ENCODE peak calls at places on chromosomes 12 and 14, in four cellular contexts. One of them, this sample, is unnamed.

GRCh38 chr14:104420990-104421389 is 158.6 kb upstream of the C14orf180 start:
- DNase-seq in esophagus squamous epithelium: no peak
- DNase-seq in HCT116: no peak
- DNase-seq in transverse colon: no peak
- DNase-seq in this sample: no peak

GRCh38 chr12:122021822-122022392 is at the start of gene BCL7A:
- DNase-seq in transverse colon: peak
- DNase-seq in HCT116: peak
- DNase-seq in esophagus squamous epithelium: no peak
- DNase-seq in this sample: peak

GRCh38 chr12:99039367-99040120 is 394.5 kb downstream of the APAF1 start:
- DNase-seq in transverse colon: no peak
- DNase-seq in esophagus squamous epithelium: no peak
- DNase-seq in HCT116: no peak
- DNase-seq in this sample: no peak

GRCh38 chr12:42541965-42542364 is 47.6 kb downstream of the PRICKLE1 start:
- DNase-seq in esophagus squamous epithelium: no peak
- DNase-seq in transverse colon: no peak
- DNase-seq in HCT116: no peak
- DNase-seq in this sample: no peak

GRCh38 chr12:42791399-42791798 is 201.9 kb upstream of the PRICKLE1 start:
- DNase-seq in HCT116: no peak
- DNase-seq in esophagus squamous epithelium: no peak
- DNase-seq in transverse colon: no peak
- DNase-seq in this sample: no peak

GRCh38 chr14:34005901-34006300 is 55.0 kb upstream of the EGLN3 start:
- DNase-seq in transverse colon: no peak
- DNase-seq in HCT116: no peak
- DNase-seq in esophagus squamous epithelium: no peak
- DNase-seq in this sample: no peak

GRCh38 chr12:42625611-42626010 is 36.1 kb upstream of the PRICKLE1 start:
- DNase-seq in transverse colon: no peak
- DNase-seq in esophagus squamous epithelium: no peak
- DNase-seq in HCT116: no peak
- DNase-seq in this sample: no peak

GRCh38 chr12:43762596-43762995 is 3.8 kb downstream of the IRAK4 start:
- DNase-seq in transverse colon: no peak
- DNase-seq in HCT116: no peak
- DNase-seq in esophagus squamous epithelium: no peak
- DNase-seq in this sample: no peak

GRCh38 chr12:4112734-4113396 is 160.7 kb upstream of the CCND2 start:
- DNase-seq in HCT116: no peak
- DNase-seq in transverse colon: no peak
- DNase-seq in esophagus squamous epithelium: no peak
- DNase-seq in this sample: no peak

GRCh38 chr14:105139212-105139825 is 29.3 kb downstream of the JAG2 start:
- DNase-seq in esophagus squamous epithelium: no peak
- DNase-seq in HCT116: no peak
- DNase-seq in transverse colon: no peak
- DNase-seq in this sample: no peak

GRCh38 chr12:107545737-107546363 is 139.7 kb upstream of the PWP1 start:
- DNase-seq in transverse colon: no peak
- DNase-seq in esophagus squamous epithelium: no peak
- DNase-seq in HCT116: no peak
- DNase-seq in this sample: no peak

GRCh38 chr12:119245904-119246494 is 67.3 kb downstream of the HSPB8 start:
- DNase-seq in esophagus squamous epithelium: no peak
- DNase-seq in transverse colon: no peak
- DNase-seq in HCT116: no peak
- DNase-seq in this sample: no peak

GRCh38 chr12:75975692-75976091 is 55.9 kb downstream of the PHLDA1 start:
- DNase-seq in esophagus squamous epithelium: no peak
- DNase-seq in transverse colon: no peak
- DNase-seq in HCT116: no peak
- DNase-seq in this sample: no peak

GRCh38 chr12:90543841-90544240 is 411.1 kb downstream of the CCER1 start:
- DNase-seq in HCT116: no peak
- DNase-seq in transverse colon: no peak
- DNase-seq in esophagus squamous epithelium: no peak
- DNase-seq in this sample: no peak

GRCh38 chr12:114681149-114681849 is 2.7 kb downstream of the TBX3 start:
- DNase-seq in transverse colon: peak
- DNase-seq in HCT116: no peak
- DNase-seq in esophagus squamous epithelium: no peak
- DNase-seq in this sample: no peak

GRCh38 chr12:6204533-6205143 is 4.4 kb downstream of the CD9 start:
- DNase-seq in HCT116: no peak
- DNase-seq in esophagus squamous epithelium: no peak
- DNase-seq in transverse colon: no peak
- DNase-seq in this sample: no peak

GRCh38 chr12:6360578-6361490 is 14.5 kb downstream of the SCNN1A start:
- DNase-seq in transverse colon: no peak
- DNase-seq in esophagus squamous epithelium: no peak
- DNase-seq in HCT116: no peak
- DNase-seq in this sample: no peak

GRCh38 chr12:54890339-54890738 is 36.0 kb downstream of the MUCL1 start:
- DNase-seq in transverse colon: no peak
- DNase-seq in HCT116: no peak
- DNase-seq in esophagus squamous epithelium: no peak
- DNase-seq in this sample: no peak

GRCh38 chr14:32332415-32333116 is 3.5 kb downstream of the AKAP6 start:
- DNase-seq in transverse colon: no peak
- DNase-seq in esophagus squamous epithelium: no peak
- DNase-seq in HCT116: no peak
- DNase-seq in this sample: no peak

GRCh38 chr12:12715459-12716150 is 1.6 kb upstream of the CDKN1B start:
- DNase-seq in HCT116: no peak
- DNase-seq in esophagus squamous epithelium: no peak
- DNase-seq in transverse colon: peak
- DNase-seq in this sample: peak

GRCh38 chr14:51818748-51819386 is 41.5 kb upstream of the GNG2 start:
- DNase-seq in esophagus squamous epithelium: no peak
- DNase-seq in HCT116: no peak
- DNase-seq in transverse colon: no peak
- DNase-seq in this sample: no peak

GRCh38 chr12:100632445-100632892 is 59.0 kb downstream of the GAS2L3 start:
- DNase-seq in esophagus squamous epithelium: no peak
- DNase-seq in transverse colon: no peak
- DNase-seq in HCT116: no peak
- DNase-seq in this sample: no peak

GRCh38 chr12:77120156-77120555 is 54.8 kb upstream of the E2F7 start:
- DNase-seq in HCT116: peak
- DNase-seq in transverse colon: no peak
- DNase-seq in esophagus squamous epithelium: no peak
- DNase-seq in this sample: no peak

GRCh38 chr12:27331299-27331926 is 1.2 kb upstream of the BMAL2 start:
- DNase-seq in HCT116: peak
- DNase-seq in transverse colon: no peak
- DNase-seq in esophagus squamous epithelium: no peak
- DNase-seq in this sample: peak

GRCh38 chr14:103329421-103330347 is 4.4 kb upstream of the EIF5 start:
- DNase-seq in esophagus squamous epithelium: no peak
- DNase-seq in HCT116: no peak
- DNase-seq in transverse colon: peak
- DNase-seq in this sample: no peak

GRCh38 chr12:121253638-121254335 is 42.7 kb downstream of the CAMKK2 start:
- DNase-seq in esophagus squamous epithelium: no peak
- DNase-seq in transverse colon: no peak
- DNase-seq in HCT116: no peak
- DNase-seq in this sample: no peak

GRCh38 chr12:27025116-27025515 is 2.8 kb downstream of the MED21 start:
- DNase-seq in esophagus squamous epithelium: no peak
- DNase-seq in transverse colon: no peak
- DNase-seq in HCT116: no peak
- DNase-seq in this sample: no peak

GRCh38 chr12:117098361-117099217 is 627 bp downstream of the TESC start:
- DNase-seq in transverse colon: peak
- DNase-seq in HCT116: no peak
- DNase-seq in esophagus squamous epithelium: no peak
- DNase-seq in this sample: peak

GRCh38 chr12:78101181-78101876 is 270.6 kb downstream of the NAV3 start:
- DNase-seq in HCT116: no peak
- DNase-seq in transverse colon: no peak
- DNase-seq in esophagus squamous epithelium: no peak
- DNase-seq in this sample: no peak

GRCh38 chr12:51393676-51394545 is 2.7 kb upstream of the GALNT6 start:
- DNase-seq in transverse colon: peak
- DNase-seq in HCT116: no peak
- DNase-seq in esophagus squamous epithelium: no peak
- DNase-seq in this sample: no peak

GRCh38 chr14:74514471-74514932 is 20.9 kb downstream of the ISCA2 start:
- DNase-seq in HCT116: no peak
- DNase-seq in esophagus squamous epithelium: no peak
- DNase-seq in transverse colon: peak
- DNase-seq in this sample: no peak

GRCh38 chr14:102392506-102392905 is 29.8 kb downstream of the TECPR2 start:
- DNase-seq in esophagus squamous epithelium: no peak
- DNase-seq in transverse colon: no peak
- DNase-seq in HCT116: no peak
- DNase-seq in this sample: no peak

GRCh38 chr12:32053881-32054624 is 52.6 kb upstream of the BICD1 start:
- DNase-seq in HCT116: no peak
- DNase-seq in transverse colon: no peak
- DNase-seq in esophagus squamous epithelium: no peak
- DNase-seq in this sample: peak

GRCh38 chr14:60981626-60982455 is 796 bp downstream of the SLC38A6 start:
- DNase-seq in esophagus squamous epithelium: no peak
- DNase-seq in transverse colon: no peak
- DNase-seq in HCT116: no peak
- DNase-seq in this sample: peak

GRCh38 chr12:114916531-114916930 is 232.6 kb upstream of the TBX3 start:
- DNase-seq in transverse colon: no peak
- DNase-seq in esophagus squamous epithelium: no peak
- DNase-seq in HCT116: no peak
- DNase-seq in this sample: no peak

GRCh38 chr12:98678946-98679610 is 34.0 kb downstream of the APAF1 start:
- DNase-seq in esophagus squamous epithelium: no peak
- DNase-seq in HCT116: no peak
- DNase-seq in transverse colon: no peak
- DNase-seq in this sample: no peak

GRCh38 chr12:121992059-121992879 is 29.4 kb upstream of the BCL7A start:
- DNase-seq in esophagus squamous epithelium: no peak
- DNase-seq in HCT116: no peak
- DNase-seq in transverse colon: no peak
- DNase-seq in this sample: no peak

GRCh38 chr12:57430931-57431566 is at the start of gene R3HDM2:
- DNase-seq in esophagus squamous epithelium: peak
- DNase-seq in HCT116: peak
- DNase-seq in transverse colon: peak
- DNase-seq in this sample: peak

GRCh38 chr12:57433370-57433769 is 1.2 kb upstream of the INHBC start:
- DNase-seq in transverse colon: no peak
- DNase-seq in esophagus squamous epithelium: no peak
- DNase-seq in HCT116: no peak
- DNase-seq in this sample: no peak

GRCh38 chr12:57428965-57429364 is 1.9 kb downstream of the R3HDM2 start:
- DNase-seq in esophagus squamous epithelium: no peak
- DNase-seq in HCT116: no peak
- DNase-seq in transverse colon: no peak
- DNase-seq in this sample: no peak

GRCh38 chr12:57429473-57430116 is 1.2 kb downstream of the R3HDM2 start:
- DNase-seq in transverse colon: no peak
- DNase-seq in HCT116: no peak
- DNase-seq in esophagus squamous epithelium: no peak
- DNase-seq in this sample: peak

GRCh38 chr12:57430117-57430930 is 519 bp downstream of the R3HDM2 start:
- DNase-seq in HCT116: no peak
- DNase-seq in transverse colon: no peak
- DNase-seq in esophagus squamous epithelium: no peak
- DNase-seq in this sample: peak
- TF ChIP-seq POLR2A in HCT116: no peak
- TF ChIP-seq POLR2A in transverse colon: no peak
- TF ChIP-seq POLR2A in esophagus squamous epithelium: no peak
- TF ChIP-seq POLR2A in this sample: peak

GRCh38 chr14:49861581-49861922 is 9.0 kb upstream of the NEMF start:
- DNase-seq in esophagus squamous epithelium: no peak
- DNase-seq in HCT116: no peak
- DNase-seq in transverse colon: peak
- DNase-seq in this sample: peak
- TF ChIP-seq POLR2A in esophagus squamous epithelium: no peak
- TF ChIP-seq POLR2A in HCT116: no peak
- TF ChIP-seq POLR2A in transverse colon: no peak
- TF ChIP-seq POLR2A in this sample: no peak

GRCh38 chr14:68341765-68342212 is 451.1 kb downstream of the ZFP36L1 start:
- DNase-seq in HCT116: no peak
- DNase-seq in esophagus squamous epithelium: no peak
- DNase-seq in transverse colon: no peak
- DNase-seq in this sample: no peak

GRCh38 chr14:68337279-68337678 is 455.6 kb downstream of the ZFP36L1 start:
- DNase-seq in transverse colon: no peak
- DNase-seq in HCT116: no peak
- DNase-seq in esophagus squamous epithelium: no peak
- DNase-seq in this sample: no peak

GRCh38 chr14:68342216-68342615 is 450.7 kb downstream of the ZFP36L1 start:
- DNase-seq in HCT116: no peak
- DNase-seq in transverse colon: no peak
- DNase-seq in esophagus squamous epithelium: no peak
- DNase-seq in this sample: peak

GRCh38 chr14:68343534-68344093 is 449.3 kb downstream of the ZFP36L1 start:
- DNase-seq in transverse colon: no peak
- DNase-seq in esophagus squamous epithelium: no peak
- DNase-seq in HCT116: no peak
- DNase-seq in this sample: no peak

GRCh38 chr14:68340262-68340661 is 452.6 kb downstream of the ZFP36L1 start:
- DNase-seq in HCT116: no peak
- DNase-seq in esophagus squamous epithelium: no peak
- DNase-seq in transverse colon: no peak
- DNase-seq in this sample: no peak
- TF ChIP-seq POLR2A in HCT116: no peak
- TF ChIP-seq POLR2A in esophagus squamous epithelium: no peak
- TF ChIP-seq POLR2A in transverse colon: no peak
- TF ChIP-seq POLR2A in this sample: no peak

GRCh38 chr12:128810182-128811127 is 13.3 kb downstream of the SLC15A4 start:
- DNase-seq in esophagus squamous epithelium: no peak
- DNase-seq in transverse colon: peak
- DNase-seq in HCT116: no peak
- DNase-seq in this sample: no peak
- TF ChIP-seq POLR2A in esophagus squamous epithelium: no peak
- TF ChIP-seq POLR2A in transverse colon: no peak
- TF ChIP-seq POLR2A in HCT116: no peak
- TF ChIP-seq POLR2A in this sample: no peak

DNA sequence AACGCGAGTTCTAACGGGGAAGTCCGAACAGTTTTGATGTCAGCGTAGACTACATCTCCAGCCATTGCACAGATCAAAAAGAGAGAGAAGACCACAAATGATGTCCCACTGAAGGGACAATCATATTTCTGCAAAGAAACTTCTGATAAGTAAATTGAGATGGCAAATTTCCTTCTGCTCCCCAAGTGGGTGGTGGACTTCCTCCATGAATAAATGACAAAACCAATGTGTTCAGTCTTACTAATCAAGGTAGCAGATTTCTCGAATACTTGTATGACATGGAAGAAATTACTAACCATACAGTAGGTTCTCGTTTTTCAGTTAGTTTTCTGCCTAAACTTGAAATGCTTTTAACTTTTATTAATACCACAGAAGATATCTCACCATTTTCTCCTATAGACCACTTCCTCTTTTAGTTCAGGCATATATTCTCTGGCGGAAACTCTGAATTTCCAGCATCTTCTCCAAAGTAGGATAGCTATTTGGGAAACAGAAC is at the start of gene CLECL1:
- DNase-seq in esophagus squamous epithelium: no peak
- DNase-seq in transverse colon: no peak
- DNase-seq in HCT116: no peak
- DNase-seq in this sample: no peak
- TF ChIP-seq POLR2A in esophagus squamous epithelium: no peak
- TF ChIP-seq POLR2A in transverse colon: no peak
- TF ChIP-seq POLR2A in HCT116: no peak
- TF ChIP-seq POLR2A in this sample: no peak